ENCODE peak calls at places on chromosome 15, in four cellular contexts. R, G, Y and I are unnamed samples.

GRCh38 chr15:22227411-22227810 is 147.1 kb downstream of the OR4M2 start:
- DNase-seq in R (no peak), G (no peak), Y (no peak), I (no peak)

GRCh38 chr15:39942101-39942752 is 8.3 kb downstream of the EIF2AK4 start:
- DNase-seq in R (peak), G (no peak), Y (no peak), I (peak)

GRCh38 chr15:83372434-83372873 is 74.7 kb upstream of the SH3GL3 start:
- DNase-seq in R (no peak), G (no peak), Y (no peak), I (no peak)

GRCh38 chr15:41556657-41557056 is 2.4 kb upstream of the TYRO3 start:
- DNase-seq in R (no peak), G (no peak), Y (no peak), I (no peak)

GRCh38 chr15:75594276-75594675 is 15.2 kb upstream of the PTPN9 start:
- DNase-seq in R (peak), G (no peak), Y (no peak), I (no peak)

GRCh38 chr15:60787737-60788513 is 309.0 kb upstream of the ICE2 start:
- DNase-seq in R (peak), G (peak), Y (no peak), I (no peak)

GRCh38 chr15:88433046-88433685 is 34.0 kb downstream of the MRPL46 start:
- DNase-seq in R (no peak), G (no peak), Y (no peak), I (no peak)

GRCh38 chr15:57235865-57236264 is 140.4 kb upstream of the CGNL1 start:
- DNase-seq in R (peak), G (peak), Y (no peak), I (peak)

GRCh38 chr15:44102675-44103254 is 92.3 kb downstream of the FRMD5 start:
- DNase-seq in R (peak), G (peak), Y (no peak), I (peak)

GRCh38 chr15:43859546-43859945 is 32.7 kb downstream of the WDR76 start:
- DNase-seq in R (no peak), G (no peak), Y (no peak), I (no peak)

GRCh38 chr15:34055868-34056595 is 17.0 kb upstream of the AVEN start:
- DNase-seq in R (peak), G (peak), Y (no peak), I (peak)

GRCh38 chr15:49215768-49216739 is 46.0 kb downstream of the GALK2 start:
- DNase-seq in R (no peak), G (no peak), Y (peak), I (no peak)

GRCh38 chr15:95609096-95609495 is 721.4 kb upstream of the NR2F2 start:
- DNase-seq in R (peak), G (no peak), Y (no peak), I (no peak)

GRCh38 chr15:30023798-30024295 is 58.9 kb upstream of the GOLGA8J start:
- DNase-seq in R (peak), G (peak), Y (no peak), I (peak)

GRCh38 chr15:81312790-81313543 is 11.0 kb downstream of the STARD5 start:
- DNase-seq in R (peak), G (peak), Y (peak), I (peak)

GRCh38 chr15:45790325-45790943 is 155.6 kb downstream of the SQOR start:
- DNase-seq in R (peak), G (peak), Y (peak), I (no peak)

GRCh38 chr15:89406756-89407650 is 72.4 kb upstream of the POLG start:
- DNase-seq in R (no peak), G (no peak), Y (no peak), I (no peak)

GRCh38 chr15:64137226-64137833 is 14.2 kb upstream of the SNX22 start:
- DNase-seq in R (no peak), G (no peak), Y (no peak), I (no peak)

GRCh38 chr15:67559158-67559557 is 16.7 kb downstream of the MAP2K5 start:
- DNase-seq in R (no peak), G (no peak), Y (no peak), I (no peak)

GRCh38 chr15:96337354-96337990 is 7.0 kb downstream of the NR2F2 start:
- DNase-seq in R (peak), G (peak), Y (no peak), I (peak)

GRCh38 chr15:86491118-86491517 is 411.4 kb downstream of the AGBL1 start:
- DNase-seq in R (no peak), G (no peak), Y (no peak), I (no peak)

GRCh38 chr15:40536501-40536900 is 28.3 kb downstream of the CCDC32 start:
- DNase-seq in R (peak), G (peak), Y (no peak), I (peak)

GRCh38 chr15:78392430-78392829 is 45.6 kb upstream of the IREB2 start:
- DNase-seq in R (no peak), G (no peak), Y (no peak), I (no peak)

GRCh38 chr15:78353093-78353492 is 12.9 kb downstream of the CRABP1 start:
- DNase-seq in R (peak), G (no peak), Y (no peak), I (no peak)

GRCh38 chr15:38565287-38565670 is 665 bp upstream of the RASGRP1 start:
- DNase-seq in R (no peak), G (no peak), Y (no peak), I (no peak)

GRCh38 chr15:49062900-49063299 is 16.7 kb upstream of the SECISBP2L start:
- DNase-seq in R (no peak), G (no peak), Y (no peak), I (no peak)

GRCh38 chr15:33032053-33032452 is 162.5 kb downstream of the FMN1 start:
- DNase-seq in R (peak), G (no peak), Y (no peak), I (peak)

GRCh38 chr15:71096676-71097075 is 18.6 kb upstream of the THSD4 start:
- DNase-seq in R (no peak), G (peak), Y (no peak), I (no peak)

GRCh38 chr15:35580606-35581005 is 34.6 kb upstream of the DPH6 start:
- DNase-seq in R (no peak), G (no peak), Y (no peak), I (no peak)

GRCh38 chr15:22918056-22918455 is 62.1 kb downstream of the CYFIP1 start:
- DNase-seq in R (peak), G (peak), Y (no peak), I (peak)

GRCh38 chr15:45212493-45212892 is 24.7 kb upstream of the SHF start:
- DNase-seq in R (no peak), G (no peak), Y (no peak), I (no peak)

GRCh38 chr15:34064443-34064842 is 25.4 kb upstream of the AVEN start:
- DNase-seq in R (no peak), G (no peak), Y (no peak), I (no peak)

GRCh38 chr15:74983725-74984231 is 11.6 kb upstream of the SCAMP5 start:
- DNase-seq in R (peak), G (no peak), Y (no peak), I (no peak)

GRCh38 chr15:75606026-75606425 is 19.5 kb downstream of the SNUPN start:
- DNase-seq in R (no peak), G (no peak), Y (no peak), I (no peak)

GRCh38 chr15:41494190-41494921 is 682 bp downstream of the ITPKA start:
- DNase-seq in R (no peak), G (no peak), Y (peak), I (no peak)

GRCh38 chr15:62187910-62188309 is 22.8 kb upstream of the C2CD4B start:
- DNase-seq in R (no peak), G (no peak), Y (no peak), I (no peak)

GRCh38 chr15:74785716-74786032 is 3.8 kb downstream of the CSK start:
- DNase-seq in R (no peak), G (no peak), Y (no peak), I (no peak)

DNA sequence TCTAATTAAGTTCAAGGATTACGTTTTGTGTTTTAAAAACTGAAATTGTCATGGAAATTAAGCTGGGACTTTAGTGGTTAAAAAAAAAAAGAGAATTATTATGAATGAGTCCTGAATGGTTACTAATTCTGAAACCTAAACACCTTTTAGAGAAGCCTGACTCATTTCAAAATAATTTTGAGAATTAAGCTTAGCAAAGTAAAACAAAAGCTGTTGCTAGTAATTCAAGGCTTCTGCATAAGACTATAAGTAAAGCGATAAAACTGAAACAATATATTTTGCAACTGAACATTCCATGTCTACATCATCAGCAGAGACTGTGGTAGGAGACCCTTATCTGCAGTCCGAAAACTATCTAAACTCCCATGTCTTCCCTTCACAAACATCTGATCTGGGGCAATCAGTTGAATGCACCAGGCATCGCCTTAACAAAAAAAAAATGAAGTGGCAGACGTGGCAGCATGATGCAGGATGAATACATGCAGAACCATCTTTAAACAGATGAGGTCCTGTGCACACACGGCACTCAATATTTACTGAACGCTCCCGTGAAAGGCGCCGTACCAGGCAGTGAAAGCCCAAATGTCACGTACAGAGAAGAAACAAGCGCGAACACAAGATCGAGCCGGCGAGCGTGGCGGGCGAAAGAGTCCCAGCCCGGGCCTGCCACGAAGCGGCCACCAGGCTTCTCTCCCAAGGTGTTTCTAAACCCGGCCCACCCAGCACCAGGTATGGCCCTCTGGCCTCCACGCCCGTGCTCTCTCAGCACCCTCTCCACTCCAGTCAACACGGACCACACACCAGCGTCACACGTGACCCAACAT is 63.1 kb downstream of the CHSY1 start:
- DNase-seq in R (peak), G (peak), Y (no peak), I (peak)
- H3K4me3 ChIP-seq in R (peak), G (peak), Y (no peak), I (no peak)

GRCh38 chr15:65516997-65517865 is at the start of gene DPP8:
- DNase-seq in R (peak), G (peak), Y (peak), I (peak)

GRCh38 chr15:65521355-65521754 is 3.9 kb upstream of the DPP8 start:
- DNase-seq in R (no peak), G (no peak), Y (no peak), I (no peak)

GRCh38 chr15:65519781-65520299 is 2.4 kb upstream of the DPP8 start:
- DNase-seq in R (no peak), G (no peak), Y (no peak), I (no peak)

GRCh38 chr15:65518633-65519285 is 1.3 kb upstream of the DPP8 start:
- DNase-seq in R (no peak), G (no peak), Y (no peak), I (no peak)

GRCh38 chr15:65517866-65518207 is 348 bp upstream of the DPP8 start:
- DNase-seq in R (peak), G (no peak), Y (no peak), I (no peak)
- H3K4me3 ChIP-seq in R (peak), G (peak), Y (no peak), I (peak)

DNA sequence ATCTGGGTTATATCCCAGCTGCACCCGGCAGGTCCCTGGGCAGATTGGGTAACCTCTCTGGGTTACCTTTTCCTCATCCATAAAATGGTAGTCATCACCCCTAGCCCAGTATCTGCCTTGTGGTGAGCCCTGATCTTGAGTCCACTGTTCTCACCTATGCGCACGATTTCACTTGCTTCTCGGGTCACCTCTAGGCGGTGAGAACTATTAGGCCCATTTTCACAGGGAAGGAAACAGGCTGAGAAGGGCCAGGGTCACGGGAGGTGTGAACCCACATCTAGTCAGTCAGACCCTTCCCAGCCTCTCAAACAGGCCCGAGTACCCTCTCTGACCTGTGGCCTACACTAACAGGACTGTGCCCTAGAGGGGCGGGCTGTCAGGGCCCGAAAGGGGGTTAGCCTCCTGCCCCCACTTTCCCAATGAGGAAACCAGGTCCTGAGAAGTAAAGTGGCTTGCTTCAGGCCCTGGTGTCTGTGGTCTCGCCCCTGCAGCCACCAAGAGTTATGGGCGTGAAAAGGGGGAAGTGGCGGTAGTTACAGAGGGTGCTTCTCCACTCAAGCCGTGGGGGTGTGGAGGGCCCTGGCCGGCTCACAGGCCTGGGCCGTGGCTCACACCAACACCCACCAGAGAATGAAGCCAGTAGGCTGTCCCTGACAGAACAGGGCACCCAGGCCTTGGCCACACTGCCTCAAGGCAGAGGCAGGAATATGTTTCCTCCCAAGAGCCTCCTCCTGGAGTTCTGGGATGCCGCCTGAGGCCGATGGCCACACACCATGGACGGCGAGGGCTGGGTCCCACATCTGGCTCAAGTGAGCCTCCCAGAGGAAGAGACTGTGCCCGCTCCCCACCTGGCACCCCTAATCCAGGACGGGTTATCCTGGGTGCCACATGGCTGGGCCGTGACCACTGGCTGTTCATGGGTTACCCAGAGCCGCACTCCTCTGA is 19.5 kb downstream of the PSTPIP1 start:
- DNase-seq in R (no peak), G (no peak), Y (no peak), I (no peak)
- H3K4me3 ChIP-seq in R (no peak), G (no peak), Y (no peak), I (no peak)

GRCh38 chr15:80052597-80053304 is 6.7 kb upstream of the ZFAND6 start:
- DNase-seq in R (no peak), G (no peak), Y (no peak), I (no peak)

DNA sequence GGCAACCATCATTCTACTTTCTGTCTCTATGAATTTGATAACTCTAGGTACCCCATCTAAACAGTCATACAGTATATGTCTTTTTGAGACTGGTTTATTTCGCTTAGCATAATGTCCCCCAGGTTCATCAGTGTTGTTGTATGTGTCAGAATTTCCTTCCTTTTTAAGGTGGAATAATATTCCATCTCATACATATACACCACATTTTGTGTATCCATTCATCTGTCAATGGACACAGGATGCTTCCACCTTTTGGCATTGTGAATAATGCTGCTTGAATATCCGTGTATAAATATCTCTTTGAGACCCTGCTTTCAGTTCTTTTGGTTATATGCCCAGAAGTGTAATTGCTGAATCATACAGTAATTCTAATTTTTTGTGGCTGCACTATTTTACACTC is 10.4 kb upstream of the ZFAND6 start:
- DNase-seq in R (no peak), G (no peak), Y (no peak), I (no peak)
- H3K4me3 ChIP-seq in R (no peak), G (no peak), Y (no peak), I (no peak)

GRCh38 chr15:68877626-68878025 is 52.7 kb upstream of the SPESP1 start:
- DNase-seq in R (no peak), G (no peak), Y (no peak), I (no peak)

GRCh38 chr15:68875377-68876116 is 54.8 kb upstream of the SPESP1 start:
- DNase-seq in R (peak), G (peak), Y (peak), I (peak)

GRCh38 chr15:68885070-68885469 is 45.3 kb upstream of the SPESP1 start:
- DNase-seq in R (peak), G (peak), Y (no peak), I (peak)

GRCh38 chr15:68874788-68875187 is 54.1 kb upstream of the ANP32A start:
- DNase-seq in R (no peak), G (no peak), Y (no peak), I (no peak)

GRCh38 chr15:68880382-68880781 is 49.9 kb upstream of the SPESP1 start:
- DNase-seq in R (no peak), G (no peak), Y (no peak), I (no peak)
- H3K4me3 ChIP-seq in R (no peak), G (no peak), Y (no peak), I (no peak)